ENCODE peak calls at places on chromosome 15, in nine cellular contexts. One of them, this sample, is unnamed.

GRCh38 chr15:35289029-35289617 is 204.0 kb upstream of the NANOGP8 start:
- DNase-seq in mesothelial cell of epicardium: no peak
- DNase-seq in stimulated activated CD8-positive, alpha-beta memory T cell treated with anti-CD3 and anti-CD28 coated beads, Interleukin-15, amount 100 ng/mL, for 4 hours: no peak
- DNase-seq in HFF-Myc: peak
- DNase-seq in IMR-90: peak
- DNase-seq in activated CD4-positive, alpha-beta memory T cell treated with anti-CD3 and anti-CD28 coated beads, Interleukin-2, amount 10 ng/mL, durations not matched to agents 7 days and 5 days: no peak
- DNase-seq in HTR-8/SVneo: peak
- DNase-seq in T-helper 2 cell: peak
- DNase-seq in pancreas: no peak
- DNase-seq in this sample: peak

GRCh38 chr15:100547961-100548360 is 19.2 kb upstream of the CERS3 start:
- DNase-seq in HTR-8/SVneo: no peak
- DNase-seq in IMR-90: no peak
- DNase-seq in HFF-Myc: no peak
- DNase-seq in pancreas: no peak
- DNase-seq in activated CD4-positive, alpha-beta memory T cell treated with anti-CD3 and anti-CD28 coated beads, Interleukin-2, amount 10 ng/mL, durations not matched to agents 7 days and 5 days: no peak
- DNase-seq in mesothelial cell of epicardium: no peak
- DNase-seq in T-helper 2 cell: no peak
- DNase-seq in stimulated activated CD8-positive, alpha-beta memory T cell treated with anti-CD3 and anti-CD28 coated beads, Interleukin-15, amount 100 ng/mL, for 4 hours: no peak
- DNase-seq in this sample: no peak

GRCh38 chr15:80856809-80857377 is 77.7 kb downstream of the CEMIP start:
- DNase-seq in HTR-8/SVneo: no peak
- DNase-seq in pancreas: peak
- DNase-seq in HFF-Myc: no peak
- DNase-seq in T-helper 2 cell: peak
- DNase-seq in mesothelial cell of epicardium: no peak
- DNase-seq in stimulated activated CD8-positive, alpha-beta memory T cell treated with anti-CD3 and anti-CD28 coated beads, Interleukin-15, amount 100 ng/mL, for 4 hours: no peak
- DNase-seq in IMR-90: no peak
- DNase-seq in activated CD4-positive, alpha-beta memory T cell treated with anti-CD3 and anti-CD28 coated beads, Interleukin-2, amount 10 ng/mL, durations not matched to agents 7 days and 5 days: no peak
- DNase-seq in this sample: no peak

GRCh38 chr15:60358935-60359672 is 38.7 kb downstream of the ANXA2 start:
- DNase-seq in stimulated activated CD8-positive, alpha-beta memory T cell treated with anti-CD3 and anti-CD28 coated beads, Interleukin-15, amount 100 ng/mL, for 4 hours: no peak
- DNase-seq in IMR-90: peak
- DNase-seq in mesothelial cell of epicardium: no peak
- DNase-seq in HTR-8/SVneo: no peak
- DNase-seq in T-helper 2 cell: no peak
- DNase-seq in HFF-Myc: no peak
- DNase-seq in activated CD4-positive, alpha-beta memory T cell treated with anti-CD3 and anti-CD28 coated beads, Interleukin-2, amount 10 ng/mL, durations not matched to agents 7 days and 5 days: no peak
- DNase-seq in pancreas: no peak
- DNase-seq in this sample: no peak

GRCh38 chr15:100703032-100703578 is 100.7 kb downstream of the ASB7 start:
- DNase-seq in T-helper 2 cell: peak
- DNase-seq in pancreas: no peak
- DNase-seq in stimulated activated CD8-positive, alpha-beta memory T cell treated with anti-CD3 and anti-CD28 coated beads, Interleukin-15, amount 100 ng/mL, for 4 hours: no peak
- DNase-seq in IMR-90: peak
- DNase-seq in HFF-Myc: no peak
- DNase-seq in HTR-8/SVneo: no peak
- DNase-seq in mesothelial cell of epicardium: no peak
- DNase-seq in activated CD4-positive, alpha-beta memory T cell treated with anti-CD3 and anti-CD28 coated beads, Interleukin-2, amount 10 ng/mL, durations not matched to agents 7 days and 5 days: peak
- DNase-seq in this sample: no peak

GRCh38 chr15:53534105-53534839 is 225.2 kb downstream of the WDR72 start:
- DNase-seq in activated CD4-positive, alpha-beta memory T cell treated with anti-CD3 and anti-CD28 coated beads, Interleukin-2, amount 10 ng/mL, durations not matched to agents 7 days and 5 days: no peak
- DNase-seq in stimulated activated CD8-positive, alpha-beta memory T cell treated with anti-CD3 and anti-CD28 coated beads, Interleukin-15, amount 100 ng/mL, for 4 hours: no peak
- DNase-seq in pancreas: no peak
- DNase-seq in HFF-Myc: no peak
- DNase-seq in T-helper 2 cell: no peak
- DNase-seq in IMR-90: no peak
- DNase-seq in HTR-8/SVneo: no peak
- DNase-seq in mesothelial cell of epicardium: no peak
- DNase-seq in this sample: no peak

GRCh38 chr15:71203573-71204444 is 88.5 kb downstream of the THSD4 start:
- DNase-seq in IMR-90: peak
- DNase-seq in HTR-8/SVneo: no peak
- DNase-seq in stimulated activated CD8-positive, alpha-beta memory T cell treated with anti-CD3 and anti-CD28 coated beads, Interleukin-15, amount 100 ng/mL, for 4 hours: no peak
- DNase-seq in activated CD4-positive, alpha-beta memory T cell treated with anti-CD3 and anti-CD28 coated beads, Interleukin-2, amount 10 ng/mL, durations not matched to agents 7 days and 5 days: no peak
- DNase-seq in pancreas: no peak
- DNase-seq in mesothelial cell of epicardium: no peak
- DNase-seq in T-helper 2 cell: no peak
- DNase-seq in HFF-Myc: no peak
- DNase-seq in this sample: no peak

GRCh38 chr15:49247556-49248102 is 77.6 kb downstream of the GALK2 start:
- DNase-seq in activated CD4-positive, alpha-beta memory T cell treated with anti-CD3 and anti-CD28 coated beads, Interleukin-2, amount 10 ng/mL, durations not matched to agents 7 days and 5 days: no peak
- DNase-seq in pancreas: no peak
- DNase-seq in stimulated activated CD8-positive, alpha-beta memory T cell treated with anti-CD3 and anti-CD28 coated beads, Interleukin-15, amount 100 ng/mL, for 4 hours: no peak
- DNase-seq in IMR-90: peak
- DNase-seq in HFF-Myc: no peak
- DNase-seq in HTR-8/SVneo: no peak
- DNase-seq in T-helper 2 cell: no peak
- DNase-seq in mesothelial cell of epicardium: no peak
- DNase-seq in this sample: no peak

GRCh38 chr15:35980719-35981118 is 434.8 kb upstream of the DPH6 start:
- DNase-seq in IMR-90: peak
- DNase-seq in stimulated activated CD8-positive, alpha-beta memory T cell treated with anti-CD3 and anti-CD28 coated beads, Interleukin-15, amount 100 ng/mL, for 4 hours: no peak
- DNase-seq in HTR-8/SVneo: no peak
- DNase-seq in activated CD4-positive, alpha-beta memory T cell treated with anti-CD3 and anti-CD28 coated beads, Interleukin-2, amount 10 ng/mL, durations not matched to agents 7 days and 5 days: no peak
- DNase-seq in T-helper 2 cell: no peak
- DNase-seq in mesothelial cell of epicardium: no peak
- DNase-seq in pancreas: no peak
- DNase-seq in HFF-Myc: no peak
- DNase-seq in this sample: no peak

GRCh38 chr15:40313531-40314398 is 6.0 kb upstream of the PLCB2 start:
- DNase-seq in HFF-Myc: no peak
- DNase-seq in activated CD4-positive, alpha-beta memory T cell treated with anti-CD3 and anti-CD28 coated beads, Interleukin-2, amount 10 ng/mL, durations not matched to agents 7 days and 5 days: no peak
- DNase-seq in T-helper 2 cell: peak
- DNase-seq in HTR-8/SVneo: no peak
- DNase-seq in mesothelial cell of epicardium: no peak
- DNase-seq in pancreas: peak
- DNase-seq in IMR-90: no peak
- DNase-seq in stimulated activated CD8-positive, alpha-beta memory T cell treated with anti-CD3 and anti-CD28 coated beads, Interleukin-15, amount 100 ng/mL, for 4 hours: no peak
- DNase-seq in this sample: no peak

GRCh38 chr15:74615313-74616019 is at the start of gene CLK3:
- DNase-seq in HFF-Myc: peak
- DNase-seq in activated CD4-positive, alpha-beta memory T cell treated with anti-CD3 and anti-CD28 coated beads, Interleukin-2, amount 10 ng/mL, durations not matched to agents 7 days and 5 days: peak
- DNase-seq in pancreas: peak
- DNase-seq in stimulated activated CD8-positive, alpha-beta memory T cell treated with anti-CD3 and anti-CD28 coated beads, Interleukin-15, amount 100 ng/mL, for 4 hours: peak
- DNase-seq in HTR-8/SVneo: peak
- DNase-seq in mesothelial cell of epicardium: peak
- DNase-seq in T-helper 2 cell: peak
- DNase-seq in IMR-90: peak
- DNase-seq in this sample: peak

GRCh38 chr15:53434174-53434678 is 325.2 kb downstream of the WDR72 start:
- DNase-seq in HFF-Myc: no peak
- DNase-seq in T-helper 2 cell: no peak
- DNase-seq in pancreas: no peak
- DNase-seq in activated CD4-positive, alpha-beta memory T cell treated with anti-CD3 and anti-CD28 coated beads, Interleukin-2, amount 10 ng/mL, durations not matched to agents 7 days and 5 days: no peak
- DNase-seq in HTR-8/SVneo: no peak
- DNase-seq in stimulated activated CD8-positive, alpha-beta memory T cell treated with anti-CD3 and anti-CD28 coated beads, Interleukin-15, amount 100 ng/mL, for 4 hours: no peak
- DNase-seq in mesothelial cell of epicardium: no peak
- DNase-seq in IMR-90: no peak
- DNase-seq in this sample: no peak

GRCh38 chr15:65638107-65638506 is 16.4 kb downstream of the SLC24A1 start:
- DNase-seq in activated CD4-positive, alpha-beta memory T cell treated with anti-CD3 and anti-CD28 coated beads, Interleukin-2, amount 10 ng/mL, durations not matched to agents 7 days and 5 days: no peak
- DNase-seq in T-helper 2 cell: no peak
- DNase-seq in HFF-Myc: no peak
- DNase-seq in stimulated activated CD8-positive, alpha-beta memory T cell treated with anti-CD3 and anti-CD28 coated beads, Interleukin-15, amount 100 ng/mL, for 4 hours: no peak
- DNase-seq in pancreas: no peak
- DNase-seq in HTR-8/SVneo: no peak
- DNase-seq in mesothelial cell of epicardium: no peak
- DNase-seq in IMR-90: no peak
- DNase-seq in this sample: no peak

GRCh38 chr15:68055224-68055705 is 1.1 kb downstream of the PIAS1 start:
- DNase-seq in HFF-Myc: no peak
- DNase-seq in activated CD4-positive, alpha-beta memory T cell treated with anti-CD3 and anti-CD28 coated beads, Interleukin-2, amount 10 ng/mL, durations not matched to agents 7 days and 5 days: peak
- DNase-seq in stimulated activated CD8-positive, alpha-beta memory T cell treated with anti-CD3 and anti-CD28 coated beads, Interleukin-15, amount 100 ng/mL, for 4 hours: peak
- DNase-seq in pancreas: peak
- DNase-seq in mesothelial cell of epicardium: no peak
- DNase-seq in HTR-8/SVneo: peak
- DNase-seq in IMR-90: peak
- DNase-seq in T-helper 2 cell: peak
- DNase-seq in this sample: no peak

GRCh38 chr15:58171476-58172061 is 33.4 kb downstream of the AQP9 start:
- DNase-seq in activated CD4-positive, alpha-beta memory T cell treated with anti-CD3 and anti-CD28 coated beads, Interleukin-2, amount 10 ng/mL, durations not matched to agents 7 days and 5 days: no peak
- DNase-seq in IMR-90: no peak
- DNase-seq in HFF-Myc: no peak
- DNase-seq in stimulated activated CD8-positive, alpha-beta memory T cell treated with anti-CD3 and anti-CD28 coated beads, Interleukin-15, amount 100 ng/mL, for 4 hours: no peak
- DNase-seq in mesothelial cell of epicardium: no peak
- DNase-seq in HTR-8/SVneo: no peak
- DNase-seq in T-helper 2 cell: no peak
- DNase-seq in pancreas: no peak
- DNase-seq in this sample: no peak

GRCh38 chr15:58413253-58413652 is 18.5 kb upstream of the LIPC start:
- DNase-seq in T-helper 2 cell: no peak
- DNase-seq in IMR-90: no peak
- DNase-seq in HTR-8/SVneo: no peak
- DNase-seq in activated CD4-positive, alpha-beta memory T cell treated with anti-CD3 and anti-CD28 coated beads, Interleukin-2, amount 10 ng/mL, durations not matched to agents 7 days and 5 days: no peak
- DNase-seq in pancreas: no peak
- DNase-seq in HFF-Myc: no peak
- DNase-seq in stimulated activated CD8-positive, alpha-beta memory T cell treated with anti-CD3 and anti-CD28 coated beads, Interleukin-15, amount 100 ng/mL, for 4 hours: no peak
- DNase-seq in mesothelial cell of epicardium: no peak
- DNase-seq in this sample: no peak

GRCh38 chr15:75727851-75728715 is 15.4 kb upstream of the CSPG4 start:
- DNase-seq in T-helper 2 cell: peak
- DNase-seq in mesothelial cell of epicardium: no peak
- DNase-seq in HFF-Myc: no peak
- DNase-seq in activated CD4-positive, alpha-beta memory T cell treated with anti-CD3 and anti-CD28 coated beads, Interleukin-2, amount 10 ng/mL, durations not matched to agents 7 days and 5 days: peak
- DNase-seq in stimulated activated CD8-positive, alpha-beta memory T cell treated with anti-CD3 and anti-CD28 coated beads, Interleukin-15, amount 100 ng/mL, for 4 hours: peak
- DNase-seq in pancreas: no peak
- DNase-seq in HTR-8/SVneo: peak
- DNase-seq in IMR-90: no peak
- DNase-seq in this sample: no peak

GRCh38 chr15:88842156-88842555 is 38.9 kb downstream of the ACAN start:
- DNase-seq in T-helper 2 cell: no peak
- DNase-seq in HTR-8/SVneo: no peak
- DNase-seq in pancreas: no peak
- DNase-seq in mesothelial cell of epicardium: no peak
- DNase-seq in IMR-90: no peak
- DNase-seq in stimulated activated CD8-positive, alpha-beta memory T cell treated with anti-CD3 and anti-CD28 coated beads, Interleukin-15, amount 100 ng/mL, for 4 hours: no peak
- DNase-seq in HFF-Myc: no peak
- DNase-seq in activated CD4-positive, alpha-beta memory T cell treated with anti-CD3 and anti-CD28 coated beads, Interleukin-2, amount 10 ng/mL, durations not matched to agents 7 days and 5 days: no peak
- DNase-seq in this sample: no peak

GRCh38 chr15:83474578-83474977 is 27.4 kb downstream of the SH3GL3 start:
- DNase-seq in HTR-8/SVneo: no peak
- DNase-seq in activated CD4-positive, alpha-beta memory T cell treated with anti-CD3 and anti-CD28 coated beads, Interleukin-2, amount 10 ng/mL, durations not matched to agents 7 days and 5 days: no peak
- DNase-seq in stimulated activated CD8-positive, alpha-beta memory T cell treated with anti-CD3 and anti-CD28 coated beads, Interleukin-15, amount 100 ng/mL, for 4 hours: no peak
- DNase-seq in IMR-90: no peak
- DNase-seq in mesothelial cell of epicardium: no peak
- DNase-seq in T-helper 2 cell: no peak
- DNase-seq in pancreas: no peak
- DNase-seq in HFF-Myc: no peak
- DNase-seq in this sample: no peak

GRCh38 chr15:65583701-65584100 is 27.2 kb downstream of the INTS14 start:
- DNase-seq in HTR-8/SVneo: no peak
- DNase-seq in pancreas: no peak
- DNase-seq in activated CD4-positive, alpha-beta memory T cell treated with anti-CD3 and anti-CD28 coated beads, Interleukin-2, amount 10 ng/mL, durations not matched to agents 7 days and 5 days: peak
- DNase-seq in T-helper 2 cell: peak
- DNase-seq in IMR-90: peak
- DNase-seq in mesothelial cell of epicardium: no peak
- DNase-seq in stimulated activated CD8-positive, alpha-beta memory T cell treated with anti-CD3 and anti-CD28 coated beads, Interleukin-15, amount 100 ng/mL, for 4 hours: peak
- DNase-seq in HFF-Myc: peak
- DNase-seq in this sample: no peak

GRCh38 chr15:35910227-35910626 is 364.3 kb upstream of the DPH6 start:
- DNase-seq in T-helper 2 cell: no peak
- DNase-seq in IMR-90: no peak
- DNase-seq in stimulated activated CD8-positive, alpha-beta memory T cell treated with anti-CD3 and anti-CD28 coated beads, Interleukin-15, amount 100 ng/mL, for 4 hours: no peak
- DNase-seq in HFF-Myc: no peak
- DNase-seq in mesothelial cell of epicardium: no peak
- DNase-seq in HTR-8/SVneo: no peak
- DNase-seq in activated CD4-positive, alpha-beta memory T cell treated with anti-CD3 and anti-CD28 coated beads, Interleukin-2, amount 10 ng/mL, durations not matched to agents 7 days and 5 days: no peak
- DNase-seq in pancreas: no peak
- DNase-seq in this sample: no peak

GRCh38 chr15:82919231-82919886 is 33.2 kb downstream of the HOMER2 start:
- DNase-seq in stimulated activated CD8-positive, alpha-beta memory T cell treated with anti-CD3 and anti-CD28 coated beads, Interleukin-15, amount 100 ng/mL, for 4 hours: no peak
- DNase-seq in pancreas: peak
- DNase-seq in T-helper 2 cell: no peak
- DNase-seq in HFF-Myc: no peak
- DNase-seq in IMR-90: no peak
- DNase-seq in HTR-8/SVneo: no peak
- DNase-seq in activated CD4-positive, alpha-beta memory T cell treated with anti-CD3 and anti-CD28 coated beads, Interleukin-2, amount 10 ng/mL, durations not matched to agents 7 days and 5 days: no peak
- DNase-seq in mesothelial cell of epicardium: no peak
- DNase-seq in this sample: no peak

GRCh38 chr15:82689147-82689546 is 20.5 kb downstream of the AP3B2 start:
- DNase-seq in stimulated activated CD8-positive, alpha-beta memory T cell treated with anti-CD3 and anti-CD28 coated beads, Interleukin-15, amount 100 ng/mL, for 4 hours: no peak
- DNase-seq in T-helper 2 cell: no peak
- DNase-seq in HTR-8/SVneo: no peak
- DNase-seq in pancreas: no peak
- DNase-seq in IMR-90: no peak
- DNase-seq in HFF-Myc: no peak
- DNase-seq in mesothelial cell of epicardium: no peak
- DNase-seq in activated CD4-positive, alpha-beta memory T cell treated with anti-CD3 and anti-CD28 coated beads, Interleukin-2, amount 10 ng/mL, durations not matched to agents 7 days and 5 days: no peak
- DNase-seq in this sample: no peak

GRCh38 chr15:48358229-48358641 is 27.0 kb downstream of the DUT start:
- DNase-seq in mesothelial cell of epicardium: no peak
- DNase-seq in stimulated activated CD8-positive, alpha-beta memory T cell treated with anti-CD3 and anti-CD28 coated beads, Interleukin-15, amount 100 ng/mL, for 4 hours: no peak
- DNase-seq in HTR-8/SVneo: no peak
- DNase-seq in T-helper 2 cell: peak
- DNase-seq in HFF-Myc: peak
- DNase-seq in pancreas: no peak
- DNase-seq in activated CD4-positive, alpha-beta memory T cell treated with anti-CD3 and anti-CD28 coated beads, Interleukin-2, amount 10 ng/mL, durations not matched to agents 7 days and 5 days: no peak
- DNase-seq in IMR-90: peak
- DNase-seq in this sample: no peak

GRCh38 chr15:77021803-77022381 is 27.0 kb downstream of the PSTPIP1 start:
- DNase-seq in HTR-8/SVneo: peak
- DNase-seq in activated CD4-positive, alpha-beta memory T cell treated with anti-CD3 and anti-CD28 coated beads, Interleukin-2, amount 10 ng/mL, durations not matched to agents 7 days and 5 days: peak
- DNase-seq in HFF-Myc: no peak
- DNase-seq in stimulated activated CD8-positive, alpha-beta memory T cell treated with anti-CD3 and anti-CD28 coated beads, Interleukin-15, amount 100 ng/mL, for 4 hours: no peak
- DNase-seq in T-helper 2 cell: peak
- DNase-seq in IMR-90: peak
- DNase-seq in pancreas: no peak
- DNase-seq in mesothelial cell of epicardium: peak
- DNase-seq in this sample: no peak

GRCh38 chr15:25805006-25805405 is 58.1 kb downstream of the ATP10A start:
- DNase-seq in HTR-8/SVneo: no peak
- DNase-seq in IMR-90: no peak
- DNase-seq in mesothelial cell of epicardium: no peak
- DNase-seq in activated CD4-positive, alpha-beta memory T cell treated with anti-CD3 and anti-CD28 coated beads, Interleukin-2, amount 10 ng/mL, durations not matched to agents 7 days and 5 days: no peak
- DNase-seq in HFF-Myc: no peak
- DNase-seq in stimulated activated CD8-positive, alpha-beta memory T cell treated with anti-CD3 and anti-CD28 coated beads, Interleukin-15, amount 100 ng/mL, for 4 hours: no peak
- DNase-seq in T-helper 2 cell: no peak
- DNase-seq in pancreas: no peak
- DNase-seq in this sample: no peak

GRCh38 chr15:40594429-40594836 is 384 bp downstream of the KNL1 start:
- DNase-seq in pancreas: peak
- DNase-seq in activated CD4-positive, alpha-beta memory T cell treated with anti-CD3 and anti-CD28 coated beads, Interleukin-2, amount 10 ng/mL, durations not matched to agents 7 days and 5 days: no peak
- DNase-seq in HTR-8/SVneo: peak
- DNase-seq in T-helper 2 cell: no peak
- DNase-seq in mesothelial cell of epicardium: no peak
- DNase-seq in stimulated activated CD8-positive, alpha-beta memory T cell treated with anti-CD3 and anti-CD28 coated beads, Interleukin-15, amount 100 ng/mL, for 4 hours: no peak
- DNase-seq in HFF-Myc: no peak
- DNase-seq in IMR-90: peak
- DNase-seq in this sample: no peak

GRCh38 chr15:28903555-28903954 is 17.8 kb downstream of the APBA2 start:
- DNase-seq in mesothelial cell of epicardium: no peak
- DNase-seq in IMR-90: no peak
- DNase-seq in HTR-8/SVneo: no peak
- DNase-seq in pancreas: no peak
- DNase-seq in activated CD4-positive, alpha-beta memory T cell treated with anti-CD3 and anti-CD28 coated beads, Interleukin-2, amount 10 ng/mL, durations not matched to agents 7 days and 5 days: no peak
- DNase-seq in T-helper 2 cell: no peak
- DNase-seq in stimulated activated CD8-positive, alpha-beta memory T cell treated with anti-CD3 and anti-CD28 coated beads, Interleukin-15, amount 100 ng/mL, for 4 hours: no peak
- DNase-seq in HFF-Myc: no peak
- DNase-seq in this sample: no peak

GRCh38 chr15:101295607-101296225 is 668 bp upstream of the SNRPA1 start:
- DNase-seq in HTR-8/SVneo: no peak
- DNase-seq in stimulated activated CD8-positive, alpha-beta memory T cell treated with anti-CD3 and anti-CD28 coated beads, Interleukin-15, amount 100 ng/mL, for 4 hours: no peak
- DNase-seq in IMR-90: peak
- DNase-seq in pancreas: no peak
- DNase-seq in activated CD4-positive, alpha-beta memory T cell treated with anti-CD3 and anti-CD28 coated beads, Interleukin-2, amount 10 ng/mL, durations not matched to agents 7 days and 5 days: no peak
- DNase-seq in mesothelial cell of epicardium: no peak
- DNase-seq in HFF-Myc: no peak
- DNase-seq in T-helper 2 cell: no peak
- DNase-seq in this sample: peak

GRCh38 chr15:94607176-94607654 is 375.9 kb downstream of the MCTP2 start:
- DNase-seq in mesothelial cell of epicardium: no peak
- DNase-seq in activated CD4-positive, alpha-beta memory T cell treated with anti-CD3 and anti-CD28 coated beads, Interleukin-2, amount 10 ng/mL, durations not matched to agents 7 days and 5 days: peak
- DNase-seq in pancreas: no peak
- DNase-seq in stimulated activated CD8-positive, alpha-beta memory T cell treated with anti-CD3 and anti-CD28 coated beads, Interleukin-15, amount 100 ng/mL, for 4 hours: no peak
- DNase-seq in HFF-Myc: no peak
- DNase-seq in HTR-8/SVneo: no peak
- DNase-seq in T-helper 2 cell: peak
- DNase-seq in IMR-90: no peak
- DNase-seq in this sample: no peak

GRCh38 chr15:40290540-40291087 is 7.8 kb upstream of the ANKRD63 start:
- DNase-seq in activated CD4-positive, alpha-beta memory T cell treated with anti-CD3 and anti-CD28 coated beads, Interleukin-2, amount 10 ng/mL, durations not matched to agents 7 days and 5 days: no peak
- DNase-seq in IMR-90: no peak
- DNase-seq in HTR-8/SVneo: no peak
- DNase-seq in T-helper 2 cell: no peak
- DNase-seq in HFF-Myc: no peak
- DNase-seq in stimulated activated CD8-positive, alpha-beta memory T cell treated with anti-CD3 and anti-CD28 coated beads, Interleukin-15, amount 100 ng/mL, for 4 hours: no peak
- DNase-seq in mesothelial cell of epicardium: no peak
- DNase-seq in pancreas: no peak
- DNase-seq in this sample: no peak